ENCODE peak calls at places on chromosomes 1 and 21, in six cellular contexts. One of them, this sample, is unnamed.
A peak's percentile ranks its signal among the peaks of the same experiment; 100 is the strongest.

GRCh38 chr1:167860231-167860923 is 53.6 kb downstream of the ADCY10 start:
- DNase-seq in psoas muscle: no peak
- DNase-seq in mesenchymal stem cell: no peak
- DNase-seq in neural progenitor cell: no peak
- DNase-seq in cardiac muscle cell: no peak
- DNase-seq in heart right ventricle: no peak
- DNase-seq in this sample: no peak

GRCh38 chr1:245860681-245861552 is 646.2 kb downstream of the SMYD3 start:
- DNase-seq in cardiac muscle cell: no peak
- DNase-seq in heart right ventricle: no peak
- DNase-seq in psoas muscle: no peak
- DNase-seq in neural progenitor cell: no peak
- DNase-seq in mesenchymal stem cell: peak; percentile 59
- DNase-seq in this sample: no peak

GRCh38 chr1:83741348-83741747 is 257.6 kb downstream of the TTLL7 start:
- DNase-seq in neural progenitor cell: peak; percentile 91
- DNase-seq in psoas muscle: no peak
- DNase-seq in heart right ventricle: no peak
- DNase-seq in cardiac muscle cell: peak; percentile 15
- DNase-seq in mesenchymal stem cell: no peak
- DNase-seq in this sample: no peak

GRCh38 chr21:37742532-37742931 is 173.7 kb downstream of the KCNJ6 start:
- DNase-seq in mesenchymal stem cell: peak; percentile 41
- DNase-seq in heart right ventricle: no peak
- DNase-seq in cardiac muscle cell: no peak
- DNase-seq in neural progenitor cell: no peak
- DNase-seq in psoas muscle: no peak
- DNase-seq in this sample: no peak

GRCh38 chr1:75996196-75996595 is 64.0 kb upstream of the ASB17 start:
- DNase-seq in heart right ventricle: no peak
- DNase-seq in neural progenitor cell: no peak
- DNase-seq in cardiac muscle cell: no peak
- DNase-seq in mesenchymal stem cell: peak; percentile 51
- DNase-seq in psoas muscle: no peak
- DNase-seq in this sample: no peak

GRCh38 chr1:177235350-177235749 is 64.6 kb downstream of the BRINP2 start:
- DNase-seq in heart right ventricle: no peak
- DNase-seq in cardiac muscle cell: no peak
- DNase-seq in psoas muscle: no peak
- DNase-seq in neural progenitor cell: no peak
- DNase-seq in mesenchymal stem cell: no peak
- DNase-seq in this sample: no peak

GRCh38 chr1:16720403-16721223 is 19.7 kb upstream of the RNU1-4 start:
- DNase-seq in psoas muscle: peak; percentile 51
- DNase-seq in mesenchymal stem cell: no peak
- DNase-seq in neural progenitor cell: peak; percentile 1
- DNase-seq in heart right ventricle: no peak
- DNase-seq in cardiac muscle cell: no peak
- DNase-seq in this sample: no peak

GRCh38 chr1:161330346-161330745 is 16.2 kb downstream of the SDHC start:
- DNase-seq in psoas muscle: no peak
- DNase-seq in mesenchymal stem cell: no peak
- DNase-seq in neural progenitor cell: no peak
- DNase-seq in cardiac muscle cell: no peak
- DNase-seq in heart right ventricle: no peak
- DNase-seq in this sample: no peak

GRCh38 chr1:160907976-160908375 is 23.0 kb upstream of the ITLN1 start:
- DNase-seq in psoas muscle: no peak
- DNase-seq in neural progenitor cell: no peak
- DNase-seq in mesenchymal stem cell: no peak
- DNase-seq in heart right ventricle: no peak
- DNase-seq in cardiac muscle cell: no peak
- DNase-seq in this sample: no peak

GRCh38 chr21:46667735-46668380 is 32.4 kb downstream of the PRMT2 start:
- DNase-seq in cardiac muscle cell: peak; percentile 77
- DNase-seq in psoas muscle: peak; percentile 39
- DNase-seq in neural progenitor cell: peak; percentile 79
- DNase-seq in heart right ventricle: no peak
- DNase-seq in mesenchymal stem cell: peak; percentile 62
- DNase-seq in this sample: peak; percentile 66

GRCh38 chr1:113809651-113810602 is 2.3 kb downstream of the RSBN1 start:
- DNase-seq in mesenchymal stem cell: peak; percentile 87
- DNase-seq in neural progenitor cell: no peak
- DNase-seq in heart right ventricle: no peak
- DNase-seq in cardiac muscle cell: no peak
- DNase-seq in psoas muscle: no peak
- DNase-seq in this sample: peak; percentile 37

GRCh38 chr1:186210258-186210657 is 164.8 kb downstream of the TPR start:
- DNase-seq in mesenchymal stem cell: no peak
- DNase-seq in neural progenitor cell: no peak
- DNase-seq in psoas muscle: no peak
- DNase-seq in cardiac muscle cell: no peak
- DNase-seq in heart right ventricle: no peak
- DNase-seq in this sample: no peak

GRCh38 chr1:205980182-205980830 is 22.9 kb downstream of the RAB7B start:
- DNase-seq in neural progenitor cell: no peak
- DNase-seq in heart right ventricle: no peak
- DNase-seq in mesenchymal stem cell: no peak
- DNase-seq in cardiac muscle cell: no peak
- DNase-seq in psoas muscle: no peak
- DNase-seq in this sample: no peak

DNA sequence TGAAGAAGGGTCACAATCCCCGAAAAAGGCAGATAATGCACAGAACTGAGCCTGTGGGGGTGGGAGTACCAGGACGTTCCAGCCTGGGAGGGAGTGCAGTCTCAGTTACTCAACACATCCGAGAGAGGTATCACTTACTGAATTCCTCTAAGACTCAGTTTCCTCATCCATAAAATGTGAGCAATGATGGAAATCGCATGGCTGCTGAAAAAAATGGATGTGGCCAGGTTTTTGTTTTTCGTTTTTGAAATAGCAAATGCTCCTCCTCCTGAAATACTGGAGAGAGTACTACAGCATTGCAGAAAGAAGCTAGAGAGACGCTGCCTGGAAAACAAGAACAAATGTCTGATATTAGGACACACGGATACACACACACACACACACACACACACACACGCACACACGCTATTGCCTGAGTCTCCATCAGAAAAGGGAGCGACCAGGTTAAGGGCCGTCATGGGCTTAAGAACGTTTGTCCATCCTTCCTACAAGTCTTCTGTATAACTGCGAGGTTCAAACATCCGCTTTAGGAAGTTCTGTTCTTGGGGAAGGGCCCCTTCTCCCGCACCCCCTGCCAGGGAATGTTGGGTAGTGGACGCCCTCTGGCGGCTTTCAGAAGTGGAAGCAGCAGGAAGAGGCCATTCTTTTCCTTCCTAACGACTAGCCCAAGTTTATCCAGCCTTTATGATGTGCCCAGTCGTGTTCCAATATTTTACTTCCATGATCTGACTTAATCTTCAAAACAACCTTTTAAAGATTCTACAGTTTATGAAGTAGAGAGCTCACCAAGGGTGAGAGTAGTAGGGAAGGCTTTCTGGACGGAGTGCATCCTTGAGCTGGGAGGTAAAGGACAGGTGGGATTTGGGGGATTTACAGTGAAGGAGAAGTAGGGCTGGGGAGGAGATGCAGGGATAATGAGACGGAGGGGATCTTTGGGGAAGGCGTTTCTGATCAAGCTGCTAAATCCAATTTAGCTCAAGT is 699 bp upstream of the NES start:
- DNase-seq in heart right ventricle: peak; percentile 68
- DNase-seq in cardiac muscle cell: peak; percentile 89
- DNase-seq in psoas muscle: peak; percentile 87
- DNase-seq in neural progenitor cell: peak; percentile 90
- DNase-seq in mesenchymal stem cell: peak; percentile 95
- DNase-seq in this sample: peak; percentile 81
- H3K27me3 ChIP-seq in heart right ventricle: no peaks in the 10 kb centered on the region
- H3K27me3 ChIP-seq in cardiac muscle cell: no peaks in the 10 kb centered on the region
- H3K27me3 ChIP-seq in psoas muscle: peaks cover 9% of the 10 kb centered on the region
- H3K27me3 ChIP-seq in neural progenitor cell: peaks cover 20% of the 10 kb centered on the region
- H3K27me3 ChIP-seq in mesenchymal stem cell: no peaks in the 10 kb centered on the region
- H3K27me3 ChIP-seq in this sample: peaks cover 2% of the 10 kb centered on the region

DNA sequence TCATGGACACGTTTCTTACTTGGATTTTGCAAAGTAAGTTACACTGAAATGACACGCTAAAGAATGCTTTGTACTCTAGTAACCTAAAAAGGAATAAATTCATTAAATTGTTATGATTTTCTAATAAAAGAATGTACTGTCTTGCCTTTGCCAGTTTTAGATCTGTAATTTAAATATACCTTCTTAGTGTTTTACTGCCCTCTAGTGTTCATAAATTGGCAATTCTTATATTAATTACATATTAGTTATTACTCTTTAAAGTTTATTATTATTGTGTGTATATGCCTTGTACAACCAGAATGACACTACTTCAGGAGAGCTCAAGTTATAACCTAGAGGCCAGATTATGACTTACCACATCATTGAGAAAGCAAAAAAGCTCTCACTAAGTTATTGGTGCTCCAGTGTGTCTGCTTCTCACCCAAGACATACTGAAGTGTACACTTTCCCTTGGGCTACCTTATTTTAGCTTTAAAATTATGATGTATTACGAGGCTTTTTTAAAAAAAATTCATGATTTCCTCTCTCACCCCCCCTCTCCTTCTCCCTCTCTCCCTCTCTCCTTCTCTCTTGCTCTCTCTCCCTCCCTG is 169.9 kb downstream of the HS2ST1 start:
- DNase-seq in psoas muscle: no peak
- DNase-seq in heart right ventricle: no peak
- DNase-seq in mesenchymal stem cell: peak; percentile 38
- DNase-seq in neural progenitor cell: peak; percentile 12
- DNase-seq in cardiac muscle cell: peak; percentile 52
- DNase-seq in this sample: peak; percentile 14
- H3K27me3 ChIP-seq in psoas muscle: no peaks in the 10 kb centered on the region
- H3K27me3 ChIP-seq in heart right ventricle: no peaks in the 10 kb centered on the region
- H3K27me3 ChIP-seq in mesenchymal stem cell: no peaks in the 10 kb centered on the region
- H3K27me3 ChIP-seq in neural progenitor cell: no peaks in the 10 kb centered on the region
- H3K27me3 ChIP-seq in cardiac muscle cell: no peaks in the 10 kb centered on the region
- H3K27me3 ChIP-seq in this sample: no peaks in the 10 kb centered on the region

GRCh38 chr1:18134324-18135046 is 26.9 kb downstream of the IGSF21 start:
- DNase-seq in psoas muscle: no peak
- DNase-seq in cardiac muscle cell: no peak
- DNase-seq in neural progenitor cell: no peak
- DNase-seq in heart right ventricle: no peak
- DNase-seq in mesenchymal stem cell: no peak
- DNase-seq in this sample: no peak

GRCh38 chr1:18132022-18132706 is 24.6 kb downstream of the IGSF21 start:
- DNase-seq in neural progenitor cell: no peak
- DNase-seq in heart right ventricle: no peak
- DNase-seq in cardiac muscle cell: no peak
- DNase-seq in mesenchymal stem cell: no peak
- DNase-seq in psoas muscle: no peak
- DNase-seq in this sample: no peak

GRCh38 chr1:18130356-18130755 is 22.8 kb downstream of the IGSF21 start:
- DNase-seq in cardiac muscle cell: no peak
- DNase-seq in mesenchymal stem cell: no peak
- DNase-seq in heart right ventricle: no peak
- DNase-seq in neural progenitor cell: no peak
- DNase-seq in psoas muscle: no peak
- DNase-seq in this sample: no peak

GRCh38 chr1:18128298-18128697 is 20.7 kb downstream of the IGSF21 start:
- DNase-seq in heart right ventricle: no peak
- DNase-seq in psoas muscle: no peak
- DNase-seq in cardiac muscle cell: no peak
- DNase-seq in neural progenitor cell: no peak
- DNase-seq in mesenchymal stem cell: no peak
- DNase-seq in this sample: no peak

GRCh38 chr1:18132707-18133066 is 25.1 kb downstream of the IGSF21 start:
- DNase-seq in psoas muscle: no peak
- DNase-seq in mesenchymal stem cell: no peak
- DNase-seq in heart right ventricle: no peak
- DNase-seq in cardiac muscle cell: no peak
- DNase-seq in neural progenitor cell: peak; percentile 39
- DNase-seq in this sample: no peak
- H3K27me3 ChIP-seq in psoas muscle: peaks cover 5% of the 10 kb centered on the region
- H3K27me3 ChIP-seq in mesenchymal stem cell: peaks cover 68% of the 10 kb centered on the region
- H3K27me3 ChIP-seq in heart right ventricle: peaks cover 56% of the 10 kb centered on the region
- H3K27me3 ChIP-seq in cardiac muscle cell: no peaks in the 10 kb centered on the region
- H3K27me3 ChIP-seq in neural progenitor cell: no peaks in the 10 kb centered on the region
- H3K27me3 ChIP-seq in this sample: peaks cover 12% of the 10 kb centered on the region

GRCh38 chr1:44513111-44513510 is 108.1 kb downstream of the RNF220 start:
- DNase-seq in neural progenitor cell: no peak
- DNase-seq in mesenchymal stem cell: no peak
- DNase-seq in psoas muscle: no peak
- DNase-seq in heart right ventricle: no peak
- DNase-seq in cardiac muscle cell: no peak
- DNase-seq in this sample: no peak
- H3K27me3 ChIP-seq in neural progenitor cell: peaks cover 100% of the 10 kb centered on the region
- H3K27me3 ChIP-seq in mesenchymal stem cell: peaks cover 88% of the 10 kb centered on the region
- H3K27me3 ChIP-seq in psoas muscle: peaks cover 38% of the 10 kb centered on the region
- H3K27me3 ChIP-seq in heart right ventricle: peaks cover 17% of the 10 kb centered on the region
- H3K27me3 ChIP-seq in cardiac muscle cell: peaks cover 2% of the 10 kb centered on the region
- H3K27me3 ChIP-seq in this sample: peaks cover 25% of the 10 kb centered on the region

DNA sequence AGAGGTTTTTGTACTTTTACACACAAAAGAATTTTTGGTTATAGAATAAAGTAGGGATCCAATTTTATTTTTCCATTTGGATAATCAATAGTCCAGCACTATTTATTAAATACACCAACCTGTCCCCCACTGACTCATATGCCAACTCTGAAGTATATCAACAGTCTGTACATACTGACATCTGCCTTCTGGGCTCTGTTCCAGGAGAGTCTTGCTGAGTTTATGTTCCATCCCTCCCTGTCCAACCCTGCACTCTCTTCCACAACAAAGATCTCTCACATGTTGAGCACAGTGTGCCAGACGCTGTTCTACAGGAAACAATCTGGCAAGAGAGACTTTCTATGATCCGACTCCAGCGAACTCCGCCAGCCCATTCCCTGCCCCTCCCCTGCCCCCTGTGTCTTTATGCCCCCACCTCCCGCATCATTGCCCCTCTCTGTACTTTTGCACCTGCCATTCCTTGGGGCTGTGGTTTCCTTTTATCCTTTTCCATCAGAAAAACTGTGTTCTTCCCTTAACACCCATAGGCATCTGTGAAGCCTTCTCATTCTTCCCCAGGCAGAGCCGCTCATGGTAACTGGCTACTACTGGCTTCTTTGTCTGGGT is 3.3 kb downstream of the LACTBL1 start:
- DNase-seq in cardiac muscle cell: peak; percentile 36
- DNase-seq in heart right ventricle: no peak
- DNase-seq in psoas muscle: no peak
- DNase-seq in neural progenitor cell: no peak
- DNase-seq in mesenchymal stem cell: peak; percentile 76
- DNase-seq in this sample: no peak
- H3K27me3 ChIP-seq in cardiac muscle cell: peaks cover 13% of the 10 kb centered on the region
- H3K27me3 ChIP-seq in heart right ventricle: peaks cover 38% of the 10 kb centered on the region
- H3K27me3 ChIP-seq in psoas muscle: peaks cover 62% of the 10 kb centered on the region
- H3K27me3 ChIP-seq in neural progenitor cell: peaks cover 27% of the 10 kb centered on the region
- H3K27me3 ChIP-seq in mesenchymal stem cell: peaks cover 77% of the 10 kb centered on the region
- H3K27me3 ChIP-seq in this sample: peaks cover 26% of the 10 kb centered on the region

GRCh38 chr1:222523852-222524251 is 24.1 kb downstream of the HHIPL2 start:
- DNase-seq in neural progenitor cell: no peak
- DNase-seq in psoas muscle: no peak
- DNase-seq in mesenchymal stem cell: no peak
- DNase-seq in heart right ventricle: no peak
- DNase-seq in cardiac muscle cell: no peak
- DNase-seq in this sample: no peak
- H3K27me3 ChIP-seq in neural progenitor cell: no peaks in the 10 kb centered on the region
- H3K27me3 ChIP-seq in psoas muscle: no peaks in the 10 kb centered on the region
- H3K27me3 ChIP-seq in mesenchymal stem cell: no peaks in the 10 kb centered on the region
- H3K27me3 ChIP-seq in heart right ventricle: no peaks in the 10 kb centered on the region
- H3K27me3 ChIP-seq in cardiac muscle cell: no peaks in the 10 kb centered on the region
- H3K27me3 ChIP-seq in this sample: no peaks in the 10 kb centered on the region